ENCODE peak calls at places on chromosome X, in seven cellular contexts. One of them, this sample, is unnamed.

GRCh38 chrX:64206556-64207162 is 1.2 kb upstream of the AMER1 start:
- DNase-seq in suprapubic skin: no peak
- DNase-seq in cardiac fibroblast: peak
- DNase-seq in mucosa of descending colon: no peak
- DNase-seq in brain microvascular endothelial cell: no peak
- DNase-seq in astrocyte: no peak
- DNase-seq in fibroblast of pulmonary artery: peak
- DNase-seq in this sample: no peak

GRCh38 chrX:48897157-48897620 is 379 bp downstream of the TIMM17B start:
- DNase-seq in suprapubic skin: peak
- DNase-seq in cardiac fibroblast: peak
- DNase-seq in mucosa of descending colon: peak
- DNase-seq in brain microvascular endothelial cell: peak
- DNase-seq in astrocyte: peak
- DNase-seq in fibroblast of pulmonary artery: peak
- DNase-seq in this sample: no peak

GRCh38 chrX:11100281-11101035 is 10.7 kb upstream of the HCCS start:
- DNase-seq in suprapubic skin: no peak
- DNase-seq in cardiac fibroblast: peak
- DNase-seq in mucosa of descending colon: no peak
- DNase-seq in brain microvascular endothelial cell: peak
- DNase-seq in astrocyte: peak
- DNase-seq in fibroblast of pulmonary artery: peak
- DNase-seq in this sample: no peak

GRCh38 chrX:43974736-43975135 is 1.5 kb upstream of the NDP start:
- DNase-seq in suprapubic skin: no peak
- DNase-seq in cardiac fibroblast: peak
- DNase-seq in mucosa of descending colon: no peak
- DNase-seq in brain microvascular endothelial cell: no peak
- DNase-seq in astrocyte: no peak
- DNase-seq in fibroblast of pulmonary artery: no peak
- DNase-seq in this sample: no peak

GRCh38 chrX:79300821-79301220 is 66.3 kb downstream of the ITM2A start:
- DNase-seq in suprapubic skin: no peak
- DNase-seq in cardiac fibroblast: no peak
- DNase-seq in mucosa of descending colon: no peak
- DNase-seq in brain microvascular endothelial cell: no peak
- DNase-seq in astrocyte: no peak
- DNase-seq in fibroblast of pulmonary artery: no peak
- DNase-seq in this sample: no peak

GRCh38 chrX:30995060-30995700 is 76.7 kb downstream of the FTHL17 start:
- DNase-seq in suprapubic skin: no peak
- DNase-seq in cardiac fibroblast: no peak
- DNase-seq in mucosa of descending colon: no peak
- DNase-seq in brain microvascular endothelial cell: no peak
- DNase-seq in astrocyte: no peak
- DNase-seq in fibroblast of pulmonary artery: no peak
- DNase-seq in this sample: no peak

GRCh38 chrX:37824491-37825224 is 22.7 kb downstream of the DYNLT3 start:
- DNase-seq in suprapubic skin: no peak
- DNase-seq in cardiac fibroblast: no peak
- DNase-seq in mucosa of descending colon: no peak
- DNase-seq in brain microvascular endothelial cell: no peak
- DNase-seq in astrocyte: no peak
- DNase-seq in fibroblast of pulmonary artery: no peak
- DNase-seq in this sample: no peak

GRCh38 chrX:84186603-84187358 is 1.2 kb downstream of the RPS6KA6 start:
- DNase-seq in suprapubic skin: no peak
- DNase-seq in cardiac fibroblast: no peak
- DNase-seq in mucosa of descending colon: no peak
- DNase-seq in brain microvascular endothelial cell: no peak
- DNase-seq in astrocyte: no peak
- DNase-seq in fibroblast of pulmonary artery: no peak
- DNase-seq in this sample: no peak

GRCh38 chrX:17459596-17459995 is 84.6 kb downstream of the NHS start:
- DNase-seq in suprapubic skin: no peak
- DNase-seq in cardiac fibroblast: peak
- DNase-seq in mucosa of descending colon: no peak
- DNase-seq in brain microvascular endothelial cell: peak
- DNase-seq in astrocyte: peak
- DNase-seq in fibroblast of pulmonary artery: peak
- DNase-seq in this sample: peak

GRCh38 chrX:134654398-134655012 is 3.8 kb downstream of the PLAC1 start:
- DNase-seq in suprapubic skin: no peak
- DNase-seq in cardiac fibroblast: no peak
- DNase-seq in mucosa of descending colon: no peak
- DNase-seq in brain microvascular endothelial cell: no peak
- DNase-seq in astrocyte: no peak
- DNase-seq in fibroblast of pulmonary artery: no peak
- DNase-seq in this sample: no peak

GRCh38 chrX:24696241-24696640 is 2.5 kb downstream of the POLA1 start:
- DNase-seq in suprapubic skin: no peak
- DNase-seq in cardiac fibroblast: peak
- DNase-seq in mucosa of descending colon: no peak
- DNase-seq in brain microvascular endothelial cell: no peak
- DNase-seq in astrocyte: no peak
- DNase-seq in fibroblast of pulmonary artery: no peak
- DNase-seq in this sample: no peak
- H3K4me3 ChIP-seq in suprapubic skin: no peak
- H3K4me3 ChIP-seq in cardiac fibroblast: no peak
- H3K4me3 ChIP-seq in mucosa of descending colon: no peak
- H3K4me3 ChIP-seq in brain microvascular endothelial cell: no peak
- H3K4me3 ChIP-seq in astrocyte: no peak
- H3K4me3 ChIP-seq in fibroblast of pulmonary artery: no peak
- H3K4me3 ChIP-seq in this sample: no peak

GRCh38 chrX:125132274-125132673 is 187.4 kb upstream of the TEX13C start:
- DNase-seq in suprapubic skin: no peak
- DNase-seq in cardiac fibroblast: peak
- DNase-seq in mucosa of descending colon: no peak
- DNase-seq in brain microvascular endothelial cell: no peak
- DNase-seq in astrocyte: no peak
- DNase-seq in fibroblast of pulmonary artery: no peak
- DNase-seq in this sample: no peak

GRCh38 chrX:125131146-125131545 is 188.5 kb upstream of the TEX13C start:
- DNase-seq in suprapubic skin: no peak
- DNase-seq in cardiac fibroblast: no peak
- DNase-seq in mucosa of descending colon: no peak
- DNase-seq in brain microvascular endothelial cell: no peak
- DNase-seq in astrocyte: no peak
- DNase-seq in fibroblast of pulmonary artery: no peak
- DNase-seq in this sample: no peak
- TF ChIP-seq CTCF in suprapubic skin: no peak
- TF ChIP-seq CTCF in cardiac fibroblast: no peak
- TF ChIP-seq CTCF in mucosa of descending colon: no peak
- TF ChIP-seq CTCF in brain microvascular endothelial cell: no peak
- TF ChIP-seq CTCF in astrocyte: no peak
- TF ChIP-seq CTCF in fibroblast of pulmonary artery: no peak
- TF ChIP-seq CTCF in this sample: no peak

DNA sequence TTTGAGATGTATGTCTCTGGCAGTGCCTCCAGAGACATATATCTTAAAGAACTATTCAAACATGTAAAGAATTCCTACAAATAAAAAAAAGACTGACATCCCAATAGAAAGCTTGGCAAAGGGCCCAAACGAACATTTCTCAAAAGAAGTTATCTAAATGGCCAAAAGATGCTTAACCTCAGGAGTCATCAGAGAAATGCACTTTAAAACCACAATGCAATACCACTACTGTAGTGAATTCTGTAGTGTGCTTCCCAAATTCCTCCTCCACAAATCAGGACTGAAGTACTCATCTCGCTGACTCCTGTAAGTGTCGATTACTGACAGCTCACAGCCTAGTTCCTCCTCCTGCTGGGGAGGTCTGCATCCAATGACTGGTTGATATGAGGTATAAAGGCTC is 129.0 kb upstream of the MAMLD1 start:
- DNase-seq in suprapubic skin: no peak
- DNase-seq in cardiac fibroblast: peak
- DNase-seq in mucosa of descending colon: no peak
- DNase-seq in brain microvascular endothelial cell: peak
- DNase-seq in astrocyte: peak
- DNase-seq in fibroblast of pulmonary artery: peak
- DNase-seq in this sample: no peak
- H3K4me3 ChIP-seq in suprapubic skin: no peak
- H3K4me3 ChIP-seq in cardiac fibroblast: no peak
- H3K4me3 ChIP-seq in mucosa of descending colon: no peak
- H3K4me3 ChIP-seq in brain microvascular endothelial cell: no peak
- H3K4me3 ChIP-seq in astrocyte: no peak
- H3K4me3 ChIP-seq in fibroblast of pulmonary artery: no peak
- H3K4me3 ChIP-seq in this sample: no peak

GRCh38 chrX:40644175-40644574 is 3.2 kb downstream of the CXorf38 start:
- DNase-seq in suprapubic skin: no peak
- DNase-seq in cardiac fibroblast: peak
- DNase-seq in mucosa of descending colon: no peak
- DNase-seq in brain microvascular endothelial cell: peak
- DNase-seq in astrocyte: no peak
- DNase-seq in fibroblast of pulmonary artery: peak
- DNase-seq in this sample: no peak

GRCh38 chrX:40647307-40648197 is at the start of gene CXorf38:
- DNase-seq in suprapubic skin: peak
- DNase-seq in cardiac fibroblast: peak
- DNase-seq in mucosa of descending colon: peak
- DNase-seq in brain microvascular endothelial cell: peak
- DNase-seq in astrocyte: peak
- DNase-seq in fibroblast of pulmonary artery: peak
- DNase-seq in this sample: peak

GRCh38 chrX:40644821-40645358 is 2.5 kb downstream of the CXorf38 start:
- DNase-seq in suprapubic skin: peak
- DNase-seq in cardiac fibroblast: peak
- DNase-seq in mucosa of descending colon: peak
- DNase-seq in brain microvascular endothelial cell: peak
- DNase-seq in astrocyte: peak
- DNase-seq in fibroblast of pulmonary artery: peak
- DNase-seq in this sample: peak

GRCh38 chrX:40651620-40652223 is 4.4 kb upstream of the CXorf38 start:
- DNase-seq in suprapubic skin: peak
- DNase-seq in cardiac fibroblast: peak
- DNase-seq in mucosa of descending colon: no peak
- DNase-seq in brain microvascular endothelial cell: peak
- DNase-seq in astrocyte: peak
- DNase-seq in fibroblast of pulmonary artery: peak
- DNase-seq in this sample: peak

GRCh38 chrX:40646489-40647306 is 663 bp downstream of the CXorf38 start:
- DNase-seq in suprapubic skin: peak
- DNase-seq in cardiac fibroblast: peak
- DNase-seq in mucosa of descending colon: peak
- DNase-seq in brain microvascular endothelial cell: peak
- DNase-seq in astrocyte: no peak
- DNase-seq in fibroblast of pulmonary artery: peak
- DNase-seq in this sample: no peak
- TF ChIP-seq CTCF in suprapubic skin: no peak
- TF ChIP-seq CTCF in cardiac fibroblast: no peak
- TF ChIP-seq CTCF in mucosa of descending colon: no peak
- TF ChIP-seq CTCF in brain microvascular endothelial cell: no peak
- TF ChIP-seq CTCF in astrocyte: no peak
- TF ChIP-seq CTCF in fibroblast of pulmonary artery: no peak
- TF ChIP-seq CTCF in this sample: no peak

GRCh38 chrX:129678881-129679195 is 24.1 kb upstream of the APLN start:
- DNase-seq in suprapubic skin: no peak
- DNase-seq in cardiac fibroblast: no peak
- DNase-seq in mucosa of descending colon: no peak
- DNase-seq in brain microvascular endothelial cell: no peak
- DNase-seq in astrocyte: no peak
- DNase-seq in fibroblast of pulmonary artery: no peak
- DNase-seq in this sample: no peak
- H3K4me3 ChIP-seq in suprapubic skin: peak
- H3K4me3 ChIP-seq in cardiac fibroblast: no peak
- H3K4me3 ChIP-seq in mucosa of descending colon: no peak
- H3K4me3 ChIP-seq in brain microvascular endothelial cell: peak
- H3K4me3 ChIP-seq in astrocyte: peak
- H3K4me3 ChIP-seq in fibroblast of pulmonary artery: no peak
- H3K4me3 ChIP-seq in this sample: no peak

GRCh38 chrX:21375795-21376069 is 1.5 kb downstream of the CNKSR2 start:
- DNase-seq in suprapubic skin: no peak
- DNase-seq in cardiac fibroblast: no peak
- DNase-seq in mucosa of descending colon: no peak
- DNase-seq in brain microvascular endothelial cell: no peak
- DNase-seq in astrocyte: no peak
- DNase-seq in fibroblast of pulmonary artery: no peak
- DNase-seq in this sample: no peak
- TF ChIP-seq CTCF in suprapubic skin: no peak
- TF ChIP-seq CTCF in cardiac fibroblast: no peak
- TF ChIP-seq CTCF in mucosa of descending colon: no peak
- TF ChIP-seq CTCF in brain microvascular endothelial cell: peak
- TF ChIP-seq CTCF in astrocyte: no peak
- TF ChIP-seq CTCF in fibroblast of pulmonary artery: no peak
- TF ChIP-seq CTCF in this sample: no peak

GRCh38 chrX:50068893-50069292 is 131.9 kb downstream of the AKAP4 start:
- DNase-seq in suprapubic skin: no peak
- DNase-seq in cardiac fibroblast: no peak
- DNase-seq in mucosa of descending colon: no peak
- DNase-seq in brain microvascular endothelial cell: no peak
- DNase-seq in astrocyte: no peak
- DNase-seq in fibroblast of pulmonary artery: no peak
- DNase-seq in this sample: no peak

GRCh38 chrX:50071507-50071906 is 129.3 kb downstream of the AKAP4 start:
- DNase-seq in suprapubic skin: no peak
- DNase-seq in cardiac fibroblast: no peak
- DNase-seq in mucosa of descending colon: no peak
- DNase-seq in brain microvascular endothelial cell: no peak
- DNase-seq in astrocyte: no peak
- DNase-seq in fibroblast of pulmonary artery: no peak
- DNase-seq in this sample: no peak

GRCh38 chrX:50066318-50066937 is 134.4 kb downstream of the AKAP4 start:
- DNase-seq in suprapubic skin: no peak
- DNase-seq in cardiac fibroblast: no peak
- DNase-seq in mucosa of descending colon: no peak
- DNase-seq in brain microvascular endothelial cell: no peak
- DNase-seq in astrocyte: no peak
- DNase-seq in fibroblast of pulmonary artery: no peak
- DNase-seq in this sample: no peak

GRCh38 chrX:50068293-50068568 is 132.6 kb downstream of the AKAP4 start:
- DNase-seq in suprapubic skin: no peak
- DNase-seq in cardiac fibroblast: no peak
- DNase-seq in mucosa of descending colon: no peak
- DNase-seq in brain microvascular endothelial cell: peak
- DNase-seq in astrocyte: no peak
- DNase-seq in fibroblast of pulmonary artery: no peak
- DNase-seq in this sample: no peak

DNA sequence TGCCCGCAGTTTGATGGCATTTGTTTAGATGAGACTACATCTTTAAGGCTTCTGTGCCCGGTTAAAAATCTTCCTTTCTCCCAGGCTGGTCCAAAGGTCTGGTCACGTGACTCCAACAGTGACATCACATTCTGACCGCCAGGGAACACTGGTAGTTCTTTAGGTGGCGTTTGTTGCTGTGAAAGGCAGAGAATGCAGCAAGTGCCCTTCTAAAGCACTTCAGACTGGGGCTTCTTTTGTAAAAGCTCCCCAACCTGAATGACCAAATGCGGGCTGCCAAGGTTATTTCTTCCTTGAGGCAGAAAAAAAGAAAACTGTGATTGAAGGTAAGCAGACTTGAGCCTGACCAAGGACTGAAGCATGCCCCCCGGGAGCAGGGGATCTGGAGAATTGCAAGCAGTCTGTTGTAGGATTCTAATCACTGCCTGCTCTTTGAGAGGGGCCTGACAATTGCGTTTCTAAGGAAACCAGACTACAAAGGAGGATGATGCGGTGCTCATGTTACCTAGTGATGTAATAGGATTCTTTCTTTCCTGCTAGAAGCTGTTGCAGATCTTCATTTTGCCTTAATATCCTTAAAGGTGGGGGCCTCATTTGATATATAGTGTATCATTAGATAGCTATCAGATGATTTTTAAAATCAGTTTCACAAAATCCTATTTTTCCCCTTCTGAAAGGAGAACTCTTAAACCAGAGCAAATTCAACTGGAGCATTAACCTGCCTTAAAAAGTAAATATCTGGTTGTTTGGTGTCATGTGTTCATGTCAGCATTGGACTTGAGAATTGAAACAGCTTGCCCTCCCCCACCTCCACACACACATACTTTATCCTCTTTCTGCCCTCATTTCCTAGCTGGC is 133.1 kb downstream of the AKAP4 start:
- DNase-seq in suprapubic skin: no peak
- DNase-seq in cardiac fibroblast: peak
- DNase-seq in mucosa of descending colon: no peak
- DNase-seq in brain microvascular endothelial cell: peak
- DNase-seq in astrocyte: peak
- DNase-seq in fibroblast of pulmonary artery: peak
- DNase-seq in this sample: no peak
- H3K4me3 ChIP-seq in suprapubic skin: no peak
- H3K4me3 ChIP-seq in cardiac fibroblast: no peak
- H3K4me3 ChIP-seq in mucosa of descending colon: no peak
- H3K4me3 ChIP-seq in brain microvascular endothelial cell: peak
- H3K4me3 ChIP-seq in astrocyte: no peak
- H3K4me3 ChIP-seq in fibroblast of pulmonary artery: no peak
- H3K4me3 ChIP-seq in this sample: no peak

This sample was measured in AG09309.